ENCODE peak calls at places on chromosome 1, in four cellular contexts. R is AG09309, T is astrocyte of the spinal cord, E is dorsolateral prefrontal cortex. X is an unnamed sample.

GRCh38 chr1:112694363-112694929 is 12.5 kb downstream of the RHOC start:
- DNase-seq in R (no peak), T (no peak), E (no peak), X (no peak)

GRCh38 chr1:35345439-35345981 is 77.0 kb downstream of the ZMYM4 start:
- DNase-seq in R (no peak), T (no peak), E (no peak), X (peak)

GRCh38 chr1:55428944-55429931 is 214.1 kb upstream of the USP24 start:
- DNase-seq in R (peak), T (peak), E (no peak), X (peak)

GRCh38 chr1:41639332-41639936 is 155.0 kb upstream of the EDN2 start:
- DNase-seq in R (no peak), T (peak), E (peak), X (peak)

GRCh38 chr1:100360790-100361232 is 8.5 kb downstream of the CDC14A start:
- DNase-seq in R (no peak), T (peak), E (no peak), X (peak)

GRCh38 chr1:201791775-201792166 is 37.2 kb upstream of the IPO9 start:
- DNase-seq in R (no peak), T (peak), E (no peak), X (peak)

GRCh38 chr1:200329208-200329882 is 80.5 kb downstream of the ZNF281 start:
- DNase-seq in R (no peak), T (no peak), E (no peak), X (no peak)

GRCh38 chr1:37537378-37537777 is 16.7 kb downstream of the SNIP1 start:
- DNase-seq in R (no peak), T (peak), E (no peak), X (peak)

GRCh38 chr1:2098301-2098698 is 48.1 kb downstream of the PRKCZ start:
- DNase-seq in R (no peak), T (no peak), E (no peak), X (no peak)

GRCh38 chr1:207020709-207021107 is 11.8 kb downstream of the C1orf116 start:
- DNase-seq in R (no peak), T (peak), E (no peak), X (no peak)

GRCh38 chr1:112882271-112882744 is 73.7 kb downstream of the SLC16A1 start:
- DNase-seq in R (no peak), T (no peak), E (no peak), X (peak)

GRCh38 chr1:93503163-93503562 is 55.2 kb downstream of the FNBP1L start:
- DNase-seq in R (no peak), T (no peak), E (no peak), X (no peak)

GRCh38 chr1:77757066-77757584 is 2.5 kb downstream of the USP33 start:
- DNase-seq in R (no peak), T (no peak), E (no peak), X (no peak)

GRCh38 chr1:187236676-187237075 is 407.9 kb downstream of the PLA2G4A start:
- DNase-seq in R (no peak), T (no peak), E (no peak), X (no peak)

GRCh38 chr1:176577651-176578197 is 114.7 kb downstream of the PAPPA2 start:
- DNase-seq in R (no peak), T (no peak), E (no peak), X (peak)

GRCh38 chr1:154405762-154406571 is 824 bp downstream of the IL6R start:
- DNase-seq in R (peak), T (peak), E (peak), X (peak)

GRCh38 chr1:174871886-174872285 is 127.9 kb upstream of the CACYBP start:
- DNase-seq in R (no peak), T (no peak), E (no peak), X (no peak)

GRCh38 chr1:153312569-153313186 is at the start of gene PGLYRP3:
- DNase-seq in R (no peak), T (no peak), E (no peak), X (no peak)

GRCh38 chr1:240310226-240310925 is 218.7 kb downstream of the FMN2 start:
- DNase-seq in R (peak), T (peak), E (no peak), X (peak)

GRCh38 chr1:43853161-43853921 is 80.3 kb upstream of the ARTN start:
- DNase-seq in R (peak), T (peak), E (no peak), X (peak)

GRCh38 chr1:74673351-74674111 is at the start of gene ERICH3:
- DNase-seq in R (no peak), T (no peak), E (peak), X (peak)

GRCh38 chr1:206508956-206509355 is 1.6 kb downstream of the RASSF5 start:
- DNase-seq in R (peak), T (no peak), E (no peak), X (peak)

GRCh38 chr1:172343246-172344099 is 77.0 kb upstream of the C1orf105 start:
- DNase-seq in R (peak), T (peak), E (no peak), X (peak)

GRCh38 chr1:156856282-156856785 is 2.6 kb downstream of the INSRR start:
- DNase-seq in R (no peak), T (no peak), E (no peak), X (no peak)

GRCh38 chr1:102655034-102655433 is 453.3 kb downstream of the COL11A1 start:
- DNase-seq in R (no peak), T (no peak), E (no peak), X (no peak)
- H3K4me3 ChIP-seq in R (no peak), T (no peak), E (no peak), X (no peak)

GRCh38 chr1:15358565-15359133 is 51.0 kb upstream of the EFHD2 start:
- DNase-seq in R (no peak), T (no peak), E (no peak), X (no peak)
- TF ChIP-seq CTCF in R (no peak), T (no peak), E (no peak), X (no peak)

GRCh38 chr1:208080396-208081276 is 163.5 kb downstream of the PLXNA2 start:
- DNase-seq in R (no peak), T (no peak), E (no peak), X (no peak)

GRCh38 chr1:208081972-208082371 is 162.2 kb downstream of the PLXNA2 start:
- DNase-seq in R (no peak), T (peak), E (no peak), X (peak)

GRCh38 chr1:208079161-208079560 is 165.0 kb downstream of the PLXNA2 start:
- DNase-seq in R (no peak), T (no peak), E (no peak), X (no peak)

GRCh38 chr1:208077232-208077751 is 166.4 kb upstream of the CD34 start:
- DNase-seq in R (no peak), T (no peak), E (no peak), X (no peak)

DNA sequence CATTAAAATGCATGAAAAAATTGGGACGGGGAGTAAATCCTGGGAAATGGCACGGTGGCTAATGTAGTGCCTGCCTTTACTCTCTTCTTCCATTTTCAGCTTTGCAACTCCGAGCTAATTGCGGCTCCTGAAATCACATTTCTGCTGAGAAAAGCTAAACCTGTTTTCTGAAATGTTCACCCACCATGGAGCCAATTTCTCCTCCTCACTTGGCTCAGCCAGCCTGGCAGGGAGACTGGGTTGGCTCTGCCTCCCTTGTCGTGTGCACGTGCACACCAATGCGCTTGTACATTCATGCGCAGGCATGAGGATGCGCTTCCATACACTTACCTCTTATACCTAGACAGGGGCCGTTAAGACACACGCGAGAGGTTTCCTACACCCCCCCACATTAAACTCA is 165.4 kb downstream of the PLXNA2 start:
- DNase-seq in R (no peak), T (no peak), E (no peak), X (no peak)
- H3K4me3 ChIP-seq in R (no peak), T (no peak), E (no peak), X (no peak)

DNA sequence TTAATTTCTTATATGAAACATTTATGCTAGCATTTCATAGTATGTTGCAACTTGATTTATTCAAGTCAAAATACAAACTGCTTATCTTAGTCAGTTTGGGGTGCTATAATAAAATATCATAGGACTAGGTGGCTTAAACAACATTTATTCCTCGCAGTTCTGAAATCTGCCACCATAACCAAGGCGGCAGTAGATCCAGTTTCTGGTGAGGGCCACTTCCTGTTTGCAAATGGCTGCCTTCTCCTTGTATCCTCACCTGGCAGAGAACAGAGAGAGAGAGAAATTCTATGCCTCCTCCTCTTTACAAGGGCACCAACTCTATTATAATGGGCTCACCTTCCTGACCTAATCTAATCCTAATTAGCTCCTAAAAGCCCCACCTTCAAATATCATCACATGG is 76.1 kb upstream of the RGS2 start:
- DNase-seq in R (no peak), T (no peak), E (no peak), X (peak)
- TF ChIP-seq CTCF in R (no peak), T (no peak), E (no peak), X (peak)

GRCh38 chr1:219500327-219500897 is 112.5 kb downstream of the ZC3H11B start:
- DNase-seq in R (no peak), T (no peak), E (no peak), X (no peak)

GRCh38 chr1:219505886-219506285 is 107.0 kb downstream of the ZC3H11B start:
- DNase-seq in R (peak), T (peak), E (no peak), X (no peak)

GRCh38 chr1:219506337-219506944 is 106.5 kb downstream of the ZC3H11B start:
- DNase-seq in R (no peak), T (no peak), E (no peak), X (no peak)

GRCh38 chr1:219507432-219507831 is 105.5 kb downstream of the ZC3H11B start:
- DNase-seq in R (peak), T (peak), E (no peak), X (peak)

GRCh38 chr1:219503549-219503948 is 109.4 kb downstream of the ZC3H11B start:
- DNase-seq in R (no peak), T (no peak), E (no peak), X (no peak)
- H3K4me3 ChIP-seq in R (no peak), T (no peak), E (no peak), X (no peak)

DNA sequence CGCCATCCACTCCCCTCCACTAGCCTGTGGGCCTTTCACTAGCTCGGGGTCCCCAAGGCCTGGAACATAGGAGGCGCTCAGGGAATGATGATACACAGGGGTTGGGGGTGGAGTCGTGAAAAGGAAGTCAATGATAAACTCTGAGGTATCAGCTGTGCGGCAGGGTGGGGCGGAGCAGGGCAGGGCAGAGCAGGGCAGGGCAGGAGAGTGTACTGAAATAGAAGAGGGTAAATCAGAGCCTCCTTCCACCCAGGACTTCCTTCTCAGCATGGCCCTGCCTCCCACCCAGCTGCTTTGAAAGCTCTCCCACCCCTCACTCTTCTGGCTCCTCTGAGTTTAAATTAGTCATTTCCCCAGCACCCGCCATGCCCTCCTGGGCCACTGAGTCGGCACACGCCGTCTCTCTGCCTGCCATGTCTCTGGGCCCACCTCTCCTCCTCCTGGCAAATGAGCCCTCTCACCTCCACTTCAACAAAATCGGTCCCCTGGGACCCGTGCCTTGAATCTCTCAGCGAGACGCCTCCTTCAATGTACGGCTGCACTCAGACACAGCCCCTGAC is 16.9 kb downstream of the CAPZB start:
- DNase-seq in R (no peak), T (no peak), E (no peak), X (no peak)
- TF ChIP-seq CTCF in R (no peak), T (no peak), E (no peak), X (no peak)

DNA sequence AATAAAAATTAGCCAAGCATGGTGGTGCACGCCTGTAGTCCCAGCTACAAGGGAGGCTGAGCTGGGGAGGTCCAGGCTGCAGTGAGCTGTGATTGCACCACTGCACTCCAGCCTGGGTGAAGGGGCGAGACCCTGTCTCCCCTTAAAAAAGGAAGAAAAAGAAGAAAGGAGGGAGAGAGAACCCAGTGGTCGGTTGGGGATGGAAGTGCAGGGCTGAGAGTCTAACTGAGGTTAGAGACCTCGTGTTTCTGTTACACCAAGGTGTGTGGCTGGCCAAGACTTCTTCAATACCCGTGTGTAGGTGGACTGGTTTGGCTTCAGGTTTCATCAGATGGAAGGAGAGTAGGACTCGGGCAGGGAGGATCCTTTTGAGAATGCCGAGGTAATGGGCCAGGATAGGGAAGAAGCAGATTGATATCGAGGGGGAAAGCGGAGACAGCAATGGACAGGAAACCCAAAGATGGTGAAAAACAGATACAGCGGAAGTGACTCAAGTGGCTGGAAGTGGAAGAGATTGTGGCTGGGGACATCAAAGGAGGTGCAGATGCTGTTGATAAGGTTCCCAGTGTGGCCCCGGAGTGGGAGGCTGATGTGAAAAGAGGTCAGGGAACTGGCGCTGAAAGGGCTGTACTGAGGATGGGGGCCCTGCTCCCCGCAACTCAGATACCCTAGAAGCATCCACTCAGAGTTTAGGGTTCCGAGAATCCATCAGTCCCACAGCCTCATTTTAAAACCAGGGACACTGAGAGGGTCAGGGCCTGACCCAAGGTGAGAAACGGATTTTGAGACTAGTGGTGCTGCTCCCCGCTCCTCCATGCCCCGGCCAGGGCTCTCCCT is 681 bp upstream of the UBXN10 start:
- DNase-seq in R (no peak), T (no peak), E (peak), X (no peak)
- H3K4me3 ChIP-seq in R (no peak), T (no peak), E (peak), X (no peak)

GRCh38 chr1:4593106-4593505 is 61.3 kb upstream of the AJAP1 start:
- DNase-seq in R (no peak), T (no peak), E (no peak), X (no peak)

GRCh38 chr1:4597020-4597419 is 57.4 kb upstream of the AJAP1 start:
- DNase-seq in R (no peak), T (no peak), E (no peak), X (no peak)

GRCh38 chr1:4596486-4596885 is 57.9 kb upstream of the AJAP1 start:
- DNase-seq in R (no peak), T (no peak), E (no peak), X (no peak)

GRCh38 chr1:4595341-4596225 is 58.8 kb upstream of the AJAP1 start:
- DNase-seq in R (no peak), T (no peak), E (no peak), X (no peak)

DNA sequence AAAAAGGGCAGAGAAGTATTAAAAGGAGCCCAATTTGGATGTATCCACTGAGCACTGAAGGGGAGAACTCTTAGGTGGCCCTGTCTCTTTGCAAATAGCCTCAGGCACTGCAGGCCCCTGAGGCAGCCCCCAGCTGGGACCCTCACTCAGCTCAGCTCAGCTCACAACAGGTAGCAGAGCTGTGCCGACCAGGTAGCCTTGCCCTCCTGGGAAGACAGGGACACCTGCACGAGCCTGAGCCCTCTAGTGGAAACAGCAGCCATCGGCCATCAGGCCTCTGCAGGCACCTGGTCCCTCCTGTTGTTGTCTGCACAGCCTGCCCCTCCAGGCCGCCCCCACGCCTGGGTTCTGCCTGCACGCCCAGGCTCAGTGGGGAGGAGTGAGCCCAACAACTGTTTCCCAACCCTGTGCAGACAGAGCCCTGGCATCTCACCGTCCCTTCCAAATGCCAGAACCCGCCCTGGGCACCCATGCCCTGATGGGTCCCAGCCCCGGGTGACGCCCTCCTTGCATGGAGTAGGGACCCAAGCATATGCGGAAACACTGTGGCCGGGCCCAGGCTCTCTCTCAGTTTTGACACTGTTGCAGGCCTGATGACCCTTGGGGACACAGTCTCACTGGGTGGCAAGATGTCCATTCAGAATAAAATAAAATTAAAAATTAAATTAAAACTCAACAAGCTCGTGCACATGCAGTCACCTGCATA is 60.0 kb upstream of the AJAP1 start:
- DNase-seq in R (no peak), T (no peak), E (no peak), X (no peak)
- TF ChIP-seq CTCF in R (no peak), T (no peak), E (no peak), X (no peak)

X was measured in fibroblast of mammary gland.